ENCODE peak calls at places on chromosomes 11 and 22, in six cellular contexts. E is breast epithelium, K is lung microvascular endothelial cell, H is T-helper 22 cell, I is HEK293T, O is Peyer's patch. N is an unnamed sample.

GRCh38 chr11:123298488-123299447 is 103.7 kb upstream of the CLMP start:
- DNase-seq in E (no peak), K (no peak), H (no peak), I (no peak), O (no peak), N (no peak)

GRCh38 chr11:61899146-61899841 is 7.9 kb upstream of the FADS3 start:
- DNase-seq in E (peak; percentile 84), K (peak; percentile 69), H (peak; percentile 75), I (peak; percentile 95), O (peak; percentile 92), N (peak; percentile 94)

GRCh38 chr11:14237333-14237988 is 121.5 kb downstream of the RRAS2 start:
- DNase-seq in E (no peak), K (no peak), H (no peak), I (no peak), O (peak; percentile 66), N (no peak)

GRCh38 chr11:68936676-68937620 is 33.3 kb downstream of the IGHMBP2 start:
- DNase-seq in E (no peak), K (no peak), H (no peak), I (no peak), O (no peak), N (no peak)

GRCh38 chr11:63491614-63492372 is 826 bp upstream of the PLAAT5 start:
- DNase-seq in E (no peak), K (no peak), H (no peak), I (no peak), O (no peak), N (no peak)

GRCh38 chr11:83713701-83714100 is 427.5 kb upstream of the CCDC90B start:
- DNase-seq in E (no peak), K (no peak), H (no peak), I (no peak), O (no peak), N (no peak)

GRCh38 chr11:128180446-128181089 is 406.8 kb downstream of the ETS1 start:
- DNase-seq in E (no peak), K (peak; percentile 92), H (no peak), I (no peak), O (no peak), N (no peak)

GRCh38 chr22:28629420-28630184 is 50.0 kb downstream of the TTC28 start:
- DNase-seq in E (no peak), K (no peak), H (no peak), I (peak; percentile 34), O (no peak), N (no peak)

GRCh38 chr11:19727246-19727645 is 14.6 kb downstream of the NAV2 start:
- DNase-seq in E (no peak), K (peak; percentile 19), H (no peak), I (no peak), O (no peak), N (no peak)

GRCh38 chr11:116640641-116641402 is 132.0 kb downstream of the BUD13 start:
- DNase-seq in E (no peak), K (no peak), H (no peak), I (no peak), O (no peak), N (peak; percentile 5)

GRCh38 chr11:102191832-102192231 is 81.6 kb downstream of the YAP1 start:
- DNase-seq in E (no peak), K (no peak), H (no peak), I (no peak), O (no peak), N (no peak)

GRCh38 chr11:46451759-46452158 is 60.2 kb upstream of the CHRM4 start:
- DNase-seq in E (no peak), K (no peak), H (no peak), I (no peak), O (no peak), N (no peak)

GRCh38 chr11:67286621-67287333 is 2.3 kb upstream of the ANKRD13D start:
- DNase-seq in E (no peak), K (no peak), H (no peak), I (no peak), O (no peak), N (no peak)

GRCh38 chr11:70568504-70569172 is 170.3 kb downstream of the CTTN start:
- DNase-seq in E (peak; percentile 65), K (peak; percentile 14), H (no peak), I (no peak), O (no peak), N (no peak)

GRCh38 chr11:130070109-130070828 is 575 bp downstream of the APLP2 start:
- DNase-seq in E (peak; percentile 57), K (peak; percentile 48), H (peak; percentile 18), I (peak; percentile 21), O (peak; percentile 44), N (peak; percentile 54)

GRCh38 chr11:17786824-17787525 is 52.4 kb downstream of the KCNC1 start:
- DNase-seq in E (peak; percentile 24), K (no peak), H (no peak), I (no peak), O (no peak), N (no peak)

GRCh38 chr11:85281550-85281949 is 345.6 kb downstream of the DLG2 start:
- DNase-seq in E (no peak), K (no peak), H (no peak), I (no peak), O (no peak), N (no peak)

GRCh38 chr11:1194231-1194976 is 28.5 kb upstream of the MUC5B start:
- DNase-seq in E (peak; percentile 51), K (no peak), H (no peak), I (no peak), O (no peak), N (no peak)

GRCh38 chr22:48806227-48806781 is 1021.4 kb downstream of the BRD1 start:
- DNase-seq in E (no peak), K (no peak), H (no peak), I (no peak), O (no peak), N (no peak)

GRCh38 chr22:31911565-31912401 is 32.6 kb upstream of the YWHAH start:
- DNase-seq in E (no peak), K (no peak), H (no peak), I (no peak), O (no peak), N (no peak)

GRCh38 chr22:42688914-42689275 is 31.8 kb downstream of the A4GALT start:
- DNase-seq in E (no peak), K (no peak), H (no peak), I (no peak), O (no peak), N (no peak)

GRCh38 chr11:67302571-67303131 is 679 bp upstream of the SSH3 start:
- DNase-seq in E (peak; percentile 58), K (no peak), H (no peak), I (no peak), O (no peak), N (no peak)

GRCh38 chr22:47369431-47370015 is 607.1 kb downstream of the TBC1D22A start:
- DNase-seq in E (no peak), K (no peak), H (no peak), I (no peak), O (no peak), N (no peak)

GRCh38 chr11:115198301-115198700 is 305.9 kb downstream of the CADM1 start:
- DNase-seq in E (no peak), K (no peak), H (no peak), I (peak; percentile 46), O (no peak), N (no peak)

GRCh38 chr22:29341849-29342127 is 26.3 kb upstream of the RASL10A start:
- DNase-seq in E (no peak), K (no peak), H (no peak), I (no peak), O (no peak), N (no peak)

GRCh38 chr11:7892059-7892699 is 38.9 kb downstream of the OR10A6 start:
- DNase-seq in E (no peak), K (no peak), H (no peak), I (no peak), O (no peak), N (no peak)

GRCh38 chr11:8206251-8207079 is 37.6 kb upstream of the RIC3 start:
- DNase-seq in E (no peak), K (no peak), H (no peak), I (no peak), O (peak; percentile 24), N (no peak)

GRCh38 chr22:31753005-31753633 is 700 bp upstream of the DEPDC5 start:
- DNase-seq in E (no peak), K (peak; percentile 50), H (no peak), I (peak; percentile 54), O (no peak), N (peak; percentile 21)

GRCh38 chr11:86919557-86920210 is 35.5 kb downstream of the FZD4 start:
- DNase-seq in E (no peak), K (peak; percentile 85), H (no peak), I (peak; percentile 66), O (no peak), N (peak; percentile 27)

GRCh38 chr22:42001127-42001526 is 2.5 kb downstream of the WBP2NL start:
- DNase-seq in E (no peak), K (peak; percentile 83), H (no peak), I (no peak), O (no peak), N (no peak)

GRCh38 chr11:123308077-123308476 is 113.0 kb upstream of the CLMP start:
- DNase-seq in E (no peak), K (no peak), H (no peak), I (no peak), O (no peak), N (no peak)

GRCh38 chr22:17888855-17889254 is 114.6 kb upstream of the BID start:
- DNase-seq in E (no peak), K (peak; percentile 15), H (no peak), I (peak; percentile 66), O (no peak), N (no peak)

GRCh38 chr22:36728505-36728904 is 25.0 kb upstream of the CACNG2 start:
- DNase-seq in E (no peak), K (no peak), H (no peak), I (no peak), O (no peak), N (no peak)

N was measured in activated CD8-positive, alpha-beta T cell treated with anti-CD3 and anti-CD28 coated beads, Interleukin-2, amount 10 ng/mL, durations not matched to agents 7 days and 5 days.